ENCODE peak calls at places on chromosomes 11 and 22, in nine cellular contexts. N is cardiac fibroblast, S is left kidney, B is iPS-NIHi11, Y is A549, H is HEK293T, W is GM23248, X is esophagus squamous epithelium, U is RPMI7951. M is an unnamed sample.

GRCh38 chr22:44354288-44354687 is 41.5 kb upstream of the SHISAL1 start:
- DNase-seq in N (no peak), B (no peak), H (no peak), W (no peak), S (no peak), U (no peak), Y (no peak), X (no peak), M (no peak)

GRCh38 chr11:17978553-17979287 is 34.1 kb downstream of the SERGEF start:
- DNase-seq in N (peak; percentile 59), B (peak; percentile 81), U (peak; percentile 23), W (peak; percentile 73), Y (peak; percentile 72), H (peak; percentile 64), X (no peak), S (peak; percentile 67), M (peak; percentile 34)

GRCh38 chr22:22408731-22409696 is 99.5 kb downstream of the ZNF280B start:
- DNase-seq in B (peak; percentile 68), U (peak; percentile 22), N (peak; percentile 6), Y (peak; percentile 15), S (peak; percentile 79), X (no peak), H (peak; percentile 78), W (peak; percentile 37), M (no peak)

GRCh38 chr11:70741085-70741484 is 342.8 kb downstream of the CTTN start:
- DNase-seq in Y (no peak), H (no peak), U (no peak), X (no peak), B (no peak), S (no peak), W (no peak), N (no peak), M (no peak)

GRCh38 chr11:33291004-33291777 is 34.0 kb downstream of the HIPK3 start:
- DNase-seq in W (no peak), U (no peak), X (no peak), Y (no peak), N (peak; percentile 64), S (peak; percentile 18), H (peak; percentile 12), B (no peak), M (no peak)

GRCh38 chr11:105582497-105582896 is 27.4 kb upstream of the GRIA4 start:
- DNase-seq in Y (no peak), W (peak; percentile 8), N (no peak), X (no peak), S (no peak), B (no peak), U (no peak), H (no peak), M (no peak)

GRCh38 chr11:725624-726202 is 19.7 kb downstream of the EPS8L2 start:
- DNase-seq in Y (no peak), B (peak; percentile 62), N (no peak), W (no peak), S (peak; percentile 52), X (no peak), U (no peak), H (no peak), M (no peak)

GRCh38 chr11:125301301-125301700 is 136.8 kb downstream of the PKNOX2 start:
- DNase-seq in W (no peak), U (no peak), B (no peak), H (no peak), X (no peak), N (peak; percentile 18), Y (no peak), S (no peak), M (no peak)

GRCh38 chr11:55949330-55949729 is 13.1 kb upstream of the OR5I1 start:
- DNase-seq in N (no peak), H (no peak), U (no peak), X (no peak), S (no peak), W (no peak), B (no peak), Y (no peak), M (no peak)

GRCh38 chr11:129895126-129896041 is at the start of gene NFRKB:
- DNase-seq in N (peak; percentile 73), H (peak; percentile 97), S (peak; percentile 95), Y (peak; percentile 76), U (peak; percentile 67), X (peak; percentile 18), W (peak; percentile 91), B (peak; percentile 99), M (peak; percentile 50)

GRCh38 chr11:121153472-121153871 is 52.4 kb downstream of the TECTA start:
- DNase-seq in B (peak; percentile 53), H (no peak), X (no peak), S (no peak), N (no peak), W (no peak), Y (no peak), U (no peak), M (no peak)

GRCh38 chr11:133836076-133836548 is 9.2 kb downstream of the SPATA19 start:
- DNase-seq in H (no peak), B (no peak), Y (no peak), W (no peak), S (no peak), N (no peak), U (no peak), X (no peak), M (no peak)

GRCh38 chr11:57339305-57339704 is 1.2 kb downstream of the P2RX3 start:
- DNase-seq in Y (no peak), N (no peak), X (no peak), S (no peak), H (no peak), W (no peak), B (no peak), U (no peak), M (no peak)

GRCh38 chr11:74094393-74094792 is 76.4 kb downstream of the C2CD3 start:
- DNase-seq in B (no peak), W (no peak), Y (no peak), U (no peak), N (no peak), S (no peak), H (no peak), X (no peak), M (no peak)

GRCh38 chr11:7892751-7893356 is 38.2 kb downstream of the OR10A6 start:
- DNase-seq in B (peak; percentile 59), S (peak; percentile 78), Y (peak; percentile 54), U (peak; percentile 67), N (peak; percentile 79), X (no peak), H (peak; percentile 63), W (peak; percentile 79), M (no peak)

GRCh38 chr22:48489551-48490512 is 1337.8 kb downstream of the BRD1 start:
- DNase-seq in S (peak; percentile 65), N (peak; percentile 15), Y (peak; percentile 23), U (no peak), W (peak; percentile 55), B (no peak), H (no peak), X (no peak), M (no peak)

GRCh38 chr11:26607725-26608506 is 35.9 kb upstream of the MUC15 start:
- DNase-seq in Y (no peak), W (no peak), H (no peak), S (no peak), U (no peak), N (no peak), X (no peak), B (no peak), M (no peak)

GRCh38 chr11:45180158-45180887 is 33.9 kb downstream of the PRDM11 start:
- DNase-seq in W (peak; percentile 57), U (peak; percentile 65), H (peak; percentile 64), B (peak; percentile 90), S (peak; percentile 93), X (no peak), N (peak; percentile 49), Y (peak; percentile 76), M (peak; percentile 43)

GRCh38 chr11:62552931-62553838 is 6.6 kb upstream of the AHNAK start:
- DNase-seq in W (peak; percentile 98), X (no peak), U (peak; percentile 97), N (peak; percentile 95), S (peak; percentile 84), B (peak; percentile 64), H (no peak), Y (peak; percentile 93), M (peak; percentile 98)

GRCh38 chr11:95068549-95068948 is 1.8 kb downstream of the SRSF8 start:
- DNase-seq in U (peak; percentile 94), S (peak; percentile 96), X (peak; percentile 47), Y (peak; percentile 53), B (peak; percentile 23), W (peak; percentile 94), N (peak; percentile 96), H (peak; percentile 62), M (peak; percentile 98)

M was measured in SW 1271.